ENCODE peak calls at places on chromosomes 16 and 17, in five cellular contexts. One of them, this sample, is unnamed.

GRCh38 chr17:79629548-79630049 is 18.7 kb upstream of the RBFOX3 start:
- DNase-seq in bronchial epithelial cell: no peak
- DNase-seq in skeletal muscle cell: no peak
- DNase-seq in upper lobe of left lung: no peak
- DNase-seq in CD4-positive, CD25-positive, alpha-beta regulatory T cell: no peak
- DNase-seq in this sample: no peak

GRCh38 chr17:51014129-51014528 is 106.5 kb downstream of the SPAG9 start:
- DNase-seq in skeletal muscle cell: no peak
- DNase-seq in upper lobe of left lung: no peak
- DNase-seq in CD4-positive, CD25-positive, alpha-beta regulatory T cell: no peak
- DNase-seq in bronchial epithelial cell: no peak
- DNase-seq in this sample: no peak

GRCh38 chr17:47325176-47325575 is 1.4 kb downstream of the EFCAB13 start:
- DNase-seq in CD4-positive, CD25-positive, alpha-beta regulatory T cell: no peak
- DNase-seq in skeletal muscle cell: no peak
- DNase-seq in upper lobe of left lung: no peak
- DNase-seq in bronchial epithelial cell: no peak
- DNase-seq in this sample: no peak

GRCh38 chr16:73032548-73033270 is 15.2 kb downstream of the ZFHX3 start:
- DNase-seq in CD4-positive, CD25-positive, alpha-beta regulatory T cell: no peak
- DNase-seq in upper lobe of left lung: no peak
- DNase-seq in bronchial epithelial cell: no peak
- DNase-seq in skeletal muscle cell: no peak
- DNase-seq in this sample: no peak

GRCh38 chr16:58859958-58860669 is 126.0 kb upstream of the GOT2 start:
- DNase-seq in upper lobe of left lung: no peak
- DNase-seq in bronchial epithelial cell: no peak
- DNase-seq in CD4-positive, CD25-positive, alpha-beta regulatory T cell: no peak
- DNase-seq in skeletal muscle cell: no peak
- DNase-seq in this sample: no peak

GRCh38 chr16:26827386-26827785 is 239.3 kb upstream of the C16orf82 start:
- DNase-seq in bronchial epithelial cell: no peak
- DNase-seq in CD4-positive, CD25-positive, alpha-beta regulatory T cell: no peak
- DNase-seq in upper lobe of left lung: no peak
- DNase-seq in skeletal muscle cell: no peak
- DNase-seq in this sample: no peak

GRCh38 chr17:14780116-14780515 is 479.2 kb downstream of the HS3ST3B1 start:
- DNase-seq in bronchial epithelial cell: no peak
- DNase-seq in CD4-positive, CD25-positive, alpha-beta regulatory T cell: no peak
- DNase-seq in upper lobe of left lung: peak; percentile 32
- DNase-seq in skeletal muscle cell: no peak
- DNase-seq in this sample: no peak

GRCh38 chr17:42679001-42679491 is 2.3 kb upstream of the PLEKHH3 start:
- DNase-seq in skeletal muscle cell: no peak
- DNase-seq in CD4-positive, CD25-positive, alpha-beta regulatory T cell: no peak
- DNase-seq in upper lobe of left lung: peak; percentile 39
- DNase-seq in bronchial epithelial cell: peak; percentile 73
- DNase-seq in this sample: no peak

GRCh38 chr17:65362826-65363225 is 198.6 kb downstream of the AXIN2 start:
- DNase-seq in upper lobe of left lung: no peak
- DNase-seq in CD4-positive, CD25-positive, alpha-beta regulatory T cell: no peak
- DNase-seq in bronchial epithelial cell: peak; percentile 58
- DNase-seq in skeletal muscle cell: no peak
- DNase-seq in this sample: no peak

GRCh38 chr17:3533752-3534151 is 23.9 kb downstream of the TRPV3 start:
- DNase-seq in bronchial epithelial cell: no peak
- DNase-seq in skeletal muscle cell: no peak
- DNase-seq in CD4-positive, CD25-positive, alpha-beta regulatory T cell: no peak
- DNase-seq in upper lobe of left lung: no peak
- DNase-seq in this sample: no peak

GRCh38 chr17:69560987-69561441 is 146.5 kb downstream of the MAP2K6 start:
- DNase-seq in bronchial epithelial cell: no peak
- DNase-seq in CD4-positive, CD25-positive, alpha-beta regulatory T cell: no peak
- DNase-seq in upper lobe of left lung: no peak
- DNase-seq in skeletal muscle cell: no peak
- DNase-seq in this sample: no peak

GRCh38 chr17:43745541-43745940 is 13.1 kb downstream of the SOST start:
- DNase-seq in bronchial epithelial cell: no peak
- DNase-seq in skeletal muscle cell: no peak
- DNase-seq in CD4-positive, CD25-positive, alpha-beta regulatory T cell: no peak
- DNase-seq in upper lobe of left lung: no peak
- DNase-seq in this sample: no peak

GRCh38 chr17:68910256-68910705 is 44.9 kb downstream of the ABCA8 start:
- DNase-seq in skeletal muscle cell: no peak
- DNase-seq in upper lobe of left lung: no peak
- DNase-seq in CD4-positive, CD25-positive, alpha-beta regulatory T cell: no peak
- DNase-seq in bronchial epithelial cell: no peak
- DNase-seq in this sample: no peak

GRCh38 chr17:78272181-78272913 is 40.9 kb downstream of the TMEM235 start:
- DNase-seq in CD4-positive, CD25-positive, alpha-beta regulatory T cell: peak; percentile 44
- DNase-seq in skeletal muscle cell: peak; percentile 69
- DNase-seq in bronchial epithelial cell: peak; percentile 96
- DNase-seq in upper lobe of left lung: no peak
- DNase-seq in this sample: no peak

GRCh38 chr17:81524865-81525159 is 3.4 kb upstream of the FSCN2 start:
- DNase-seq in bronchial epithelial cell: no peak
- DNase-seq in skeletal muscle cell: no peak
- DNase-seq in CD4-positive, CD25-positive, alpha-beta regulatory T cell: no peak
- DNase-seq in upper lobe of left lung: peak; percentile 39
- DNase-seq in this sample: no peak

GRCh38 chr16:80197790-80198201 is 343.0 kb upstream of the DYNLRB2 start:
- DNase-seq in bronchial epithelial cell: peak; percentile 98
- DNase-seq in CD4-positive, CD25-positive, alpha-beta regulatory T cell: no peak
- DNase-seq in skeletal muscle cell: peak; percentile 84
- DNase-seq in upper lobe of left lung: no peak
- DNase-seq in this sample: peak; percentile 74

GRCh38 chr17:6303664-6304063 is 131.3 kb downstream of the AIPL1 start:
- DNase-seq in skeletal muscle cell: peak; percentile 2
- DNase-seq in bronchial epithelial cell: peak; percentile 21
- DNase-seq in CD4-positive, CD25-positive, alpha-beta regulatory T cell: no peak
- DNase-seq in upper lobe of left lung: no peak
- DNase-seq in this sample: no peak

GRCh38 chr16:78405833-78406232 is 306.4 kb downstream of the WWOX start:
- DNase-seq in upper lobe of left lung: no peak
- DNase-seq in skeletal muscle cell: no peak
- DNase-seq in CD4-positive, CD25-positive, alpha-beta regulatory T cell: no peak
- DNase-seq in bronchial epithelial cell: no peak
- DNase-seq in this sample: no peak

GRCh38 chr16:85174871-85175723 is 62.8 kb upstream of the CIBAR2 start:
- DNase-seq in upper lobe of left lung: no peak
- DNase-seq in skeletal muscle cell: no peak
- DNase-seq in bronchial epithelial cell: no peak
- DNase-seq in CD4-positive, CD25-positive, alpha-beta regulatory T cell: no peak
- DNase-seq in this sample: no peak
- H3K4me3 ChIP-seq in upper lobe of left lung: no peak overlapping the region
- H3K4me3 ChIP-seq in skeletal muscle cell: peak overlapping the region; percentile 59
- H3K4me3 ChIP-seq in bronchial epithelial cell: no peak overlapping the region
- H3K4me3 ChIP-seq in CD4-positive, CD25-positive, alpha-beta regulatory T cell: no peak overlapping the region
- H3K4me3 ChIP-seq in this sample: peak overlapping the region; percentile 43

DNA sequence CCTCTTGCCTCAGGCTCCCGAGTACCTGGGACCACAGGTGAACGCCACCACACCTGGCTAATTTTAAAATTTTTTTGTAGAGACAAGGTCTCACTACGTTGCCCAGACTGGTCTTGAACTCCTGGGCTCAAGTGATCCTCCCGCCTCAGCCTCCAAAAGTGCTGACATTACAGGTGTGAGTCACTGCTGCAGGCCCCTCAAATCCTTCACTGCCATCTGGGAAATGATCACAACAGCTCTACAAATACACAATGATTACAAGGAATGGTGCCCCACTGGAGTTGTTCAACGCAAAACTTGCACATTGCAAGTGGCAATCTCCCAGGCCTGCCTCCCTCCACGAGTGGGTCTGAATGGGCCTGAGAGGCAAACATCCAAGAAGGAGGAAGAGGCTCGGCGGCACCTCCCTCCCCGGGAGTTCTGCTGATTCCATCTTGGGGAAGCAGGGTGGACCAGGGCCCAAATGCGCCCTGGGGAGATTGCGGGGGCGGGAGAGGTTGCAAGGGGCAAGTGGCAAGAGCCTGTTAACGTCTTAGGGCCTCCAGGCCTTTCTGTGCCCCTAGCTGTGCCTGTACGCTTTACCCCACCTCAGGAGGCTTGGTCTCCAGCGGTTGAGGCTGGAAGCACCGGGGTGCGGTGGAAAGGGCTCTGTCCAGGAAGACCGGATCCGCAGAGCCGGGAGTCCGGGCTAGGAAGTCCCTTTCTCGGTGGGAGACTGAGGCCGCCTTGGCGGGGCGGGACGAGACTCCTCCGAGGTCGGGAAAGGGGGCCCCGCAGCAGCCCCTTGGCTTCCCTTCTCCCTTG is 656 bp upstream of the IGFBP4 start:
- DNase-seq in upper lobe of left lung: no peak
- DNase-seq in CD4-positive, CD25-positive, alpha-beta regulatory T cell: no peak
- DNase-seq in bronchial epithelial cell: peak; percentile 23
- DNase-seq in skeletal muscle cell: no peak
- DNase-seq in this sample: no peak
- H3K4me3 ChIP-seq in upper lobe of left lung: peak overlapping the region; percentile 71
- H3K4me3 ChIP-seq in CD4-positive, CD25-positive, alpha-beta regulatory T cell: no peak overlapping the region
- H3K4me3 ChIP-seq in bronchial epithelial cell: peak overlapping the region; percentile 48
- H3K4me3 ChIP-seq in skeletal muscle cell: peak overlapping the region; percentile 99
- H3K4me3 ChIP-seq in this sample: peak overlapping the region; percentile 99

GRCh38 chr17:83079766-83080616 is 582 bp downstream of the METRNL start:
- DNase-seq in bronchial epithelial cell: no peak
- DNase-seq in skeletal muscle cell: no peak
- DNase-seq in upper lobe of left lung: peak; percentile 90
- DNase-seq in CD4-positive, CD25-positive, alpha-beta regulatory T cell: no peak
- DNase-seq in this sample: no peak
- H3K4me3 ChIP-seq in bronchial epithelial cell: peak overlapping the region; percentile 41
- H3K4me3 ChIP-seq in skeletal muscle cell: peak overlapping the region; percentile 57
- H3K4me3 ChIP-seq in upper lobe of left lung: peak overlapping the region; percentile 59
- H3K4me3 ChIP-seq in CD4-positive, CD25-positive, alpha-beta regulatory T cell: no peak overlapping the region
- H3K4me3 ChIP-seq in this sample: peak overlapping the region; percentile 60

GRCh38 chr16:725041-725376 is 1.2 kb downstream of the CCDC78 start:
- DNase-seq in bronchial epithelial cell: no peak
- DNase-seq in upper lobe of left lung: no peak
- DNase-seq in CD4-positive, CD25-positive, alpha-beta regulatory T cell: no peak
- DNase-seq in skeletal muscle cell: no peak
- DNase-seq in this sample: no peak

GRCh38 chr16:726438-727290 is at the start of the genes CCDC78 and HAGHL:
- DNase-seq in bronchial epithelial cell: no peak
- DNase-seq in upper lobe of left lung: peak; percentile 95
- DNase-seq in CD4-positive, CD25-positive, alpha-beta regulatory T cell: peak; percentile 55
- DNase-seq in skeletal muscle cell: no peak
- DNase-seq in this sample: no peak

GRCh38 chr16:725463-726187 is 618 bp downstream of the CCDC78 start:
- DNase-seq in bronchial epithelial cell: no peak
- DNase-seq in upper lobe of left lung: peak; percentile 78
- DNase-seq in skeletal muscle cell: no peak
- DNase-seq in CD4-positive, CD25-positive, alpha-beta regulatory T cell: no peak
- DNase-seq in this sample: no peak

GRCh38 chr16:727291-727977 is 528 bp downstream of the HAGHL start:
- DNase-seq in bronchial epithelial cell: no peak
- DNase-seq in skeletal muscle cell: no peak
- DNase-seq in CD4-positive, CD25-positive, alpha-beta regulatory T cell: no peak
- DNase-seq in upper lobe of left lung: peak; percentile 86
- DNase-seq in this sample: no peak

DNA sequence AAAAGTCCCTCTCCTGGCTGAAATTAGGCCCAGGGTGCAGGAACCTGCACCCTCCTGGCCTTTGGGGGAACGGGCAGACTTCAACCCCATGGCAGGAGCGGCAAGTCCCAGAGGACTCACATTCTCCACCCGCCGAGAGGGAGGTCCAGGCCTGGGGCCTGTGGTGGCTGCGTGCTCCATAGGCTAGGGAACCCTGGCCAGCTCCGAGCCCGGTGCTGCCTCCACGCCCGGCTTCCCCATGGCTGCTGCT is 130 bp downstream of the CCDC78 start:
- DNase-seq in upper lobe of left lung: no peak
- DNase-seq in bronchial epithelial cell: no peak
- DNase-seq in skeletal muscle cell: no peak
- DNase-seq in CD4-positive, CD25-positive, alpha-beta regulatory T cell: no peak
- DNase-seq in this sample: no peak
- H3K4me3 ChIP-seq in upper lobe of left lung: peak overlapping the region; percentile 64
- H3K4me3 ChIP-seq in bronchial epithelial cell: no peak overlapping the region
- H3K4me3 ChIP-seq in skeletal muscle cell: no peak overlapping the region
- H3K4me3 ChIP-seq in CD4-positive, CD25-positive, alpha-beta regulatory T cell: no peak overlapping the region
- H3K4me3 ChIP-seq in this sample: no peak overlapping the region

GRCh38 chr17:76276461-76277299 is 11.5 kb downstream of the UBALD2 start:
- DNase-seq in bronchial epithelial cell: peak; percentile 42
- DNase-seq in CD4-positive, CD25-positive, alpha-beta regulatory T cell: no peak
- DNase-seq in upper lobe of left lung: peak; percentile 68
- DNase-seq in skeletal muscle cell: no peak
- DNase-seq in this sample: no peak

GRCh38 chr17:76276069-76276431 is 10.9 kb downstream of the UBALD2 start:
- DNase-seq in upper lobe of left lung: no peak
- DNase-seq in CD4-positive, CD25-positive, alpha-beta regulatory T cell: no peak
- DNase-seq in skeletal muscle cell: no peak
- DNase-seq in bronchial epithelial cell: no peak
- DNase-seq in this sample: no peak

GRCh38 chr17:76273923-76274558 is 8.9 kb downstream of the UBALD2 start:
- DNase-seq in skeletal muscle cell: no peak
- DNase-seq in CD4-positive, CD25-positive, alpha-beta regulatory T cell: no peak
- DNase-seq in bronchial epithelial cell: no peak
- DNase-seq in upper lobe of left lung: peak; percentile 82
- DNase-seq in this sample: no peak

GRCh38 chr17:76274559-76274956 is 9.4 kb downstream of the UBALD2 start:
- DNase-seq in skeletal muscle cell: no peak
- DNase-seq in CD4-positive, CD25-positive, alpha-beta regulatory T cell: no peak
- DNase-seq in bronchial epithelial cell: no peak
- DNase-seq in upper lobe of left lung: no peak
- DNase-seq in this sample: no peak

GRCh38 chr17:76275382-76276068 is 10.4 kb downstream of the UBALD2 start:
- DNase-seq in CD4-positive, CD25-positive, alpha-beta regulatory T cell: no peak
- DNase-seq in skeletal muscle cell: no peak
- DNase-seq in bronchial epithelial cell: no peak
- DNase-seq in upper lobe of left lung: peak; percentile 82
- DNase-seq in this sample: no peak
- H3K4me3 ChIP-seq in CD4-positive, CD25-positive, alpha-beta regulatory T cell: no peak overlapping the region
- H3K4me3 ChIP-seq in skeletal muscle cell: no peak overlapping the region
- H3K4me3 ChIP-seq in bronchial epithelial cell: no peak overlapping the region
- H3K4me3 ChIP-seq in upper lobe of left lung: no peak overlapping the region
- H3K4me3 ChIP-seq in this sample: no peak overlapping the region